ENCODE peak calls at places on chromosomes 11 and 22, in four cellular contexts. One of them, this sample, is unnamed.

GRCh38 chr11:35943761-35944502 is at the start of gene LDLRAD3:
- DNase-seq in lung: peak
- DNase-seq in lower leg skin: peak
- DNase-seq in BJ: no peak
- DNase-seq in this sample: peak

GRCh38 chr11:10606536-10607208 is 38.2 kb upstream of the LYVE1 start:
- DNase-seq in lung: peak
- DNase-seq in lower leg skin: no peak
- DNase-seq in BJ: no peak
- DNase-seq in this sample: peak

GRCh38 chr22:40345801-40346177 is 511 bp upstream of the ADSL start:
- DNase-seq in lung: peak
- DNase-seq in lower leg skin: no peak
- DNase-seq in BJ: no peak
- DNase-seq in this sample: no peak

GRCh38 chr22:31956360-31956759 is 12.0 kb downstream of the YWHAH start:
- DNase-seq in lung: no peak
- DNase-seq in lower leg skin: no peak
- DNase-seq in BJ: no peak
- DNase-seq in this sample: no peak

GRCh38 chr11:57777969-57778317 is 16.3 kb downstream of the CTNND1 start:
- DNase-seq in lung: no peak
- DNase-seq in lower leg skin: no peak
- DNase-seq in BJ: no peak
- DNase-seq in this sample: no peak

GRCh38 chr11:60792521-60792920 is 7.4 kb downstream of the MS4A10 start:
- DNase-seq in lung: no peak
- DNase-seq in lower leg skin: no peak
- DNase-seq in BJ: no peak
- DNase-seq in this sample: no peak

GRCh38 chr11:3037041-3037944 is 19.9 kb downstream of the CARS1 start:
- DNase-seq in lung: peak
- DNase-seq in lower leg skin: peak
- DNase-seq in BJ: no peak
- DNase-seq in this sample: no peak

GRCh38 chr11:820655-821512 is 2.2 kb downstream of the PNPLA2 start:
- DNase-seq in lung: peak
- DNase-seq in lower leg skin: peak
- DNase-seq in BJ: no peak
- DNase-seq in this sample: no peak

DNA sequence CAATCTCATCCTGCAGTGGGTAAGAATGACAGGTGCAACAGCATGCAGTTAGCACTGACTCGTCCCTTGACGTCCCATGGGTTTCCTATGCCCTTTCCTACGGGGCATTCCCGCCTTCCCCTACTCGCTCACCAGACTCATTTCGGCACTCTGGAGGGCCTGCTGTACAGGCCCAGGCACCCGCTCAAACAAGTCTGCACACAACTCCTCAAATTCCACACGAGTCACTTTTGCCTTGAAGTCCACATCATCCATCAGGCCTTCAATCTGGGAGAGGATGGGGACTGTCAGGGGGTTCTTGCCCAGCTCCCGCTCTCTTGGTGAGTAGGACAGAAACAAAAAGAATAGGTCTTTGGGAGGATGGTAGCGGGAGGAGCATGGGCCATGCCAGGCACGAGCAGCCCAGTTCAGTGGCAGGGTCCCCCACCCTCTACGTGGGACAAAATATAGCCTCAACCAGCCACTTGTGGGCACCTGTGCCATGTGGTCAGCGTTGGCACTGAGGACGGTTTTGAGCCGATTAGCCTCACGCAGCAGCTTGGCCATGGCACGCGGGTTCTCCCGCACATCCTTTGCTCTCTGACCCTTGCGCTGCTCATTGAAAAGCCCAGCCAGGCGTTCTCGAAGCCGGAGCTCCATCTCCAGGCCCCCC is 4.7 kb downstream of the HYOU1 start:
- DNase-seq in lung: no peak
- DNase-seq in lower leg skin: no peak
- DNase-seq in BJ: no peak
- DNase-seq in this sample: no peak
- H3K4me3 ChIP-seq in lung: no peak
- H3K4me3 ChIP-seq in lower leg skin: no peak
- H3K4me3 ChIP-seq in BJ: no peak
- H3K4me3 ChIP-seq in this sample: no peak

DNA sequence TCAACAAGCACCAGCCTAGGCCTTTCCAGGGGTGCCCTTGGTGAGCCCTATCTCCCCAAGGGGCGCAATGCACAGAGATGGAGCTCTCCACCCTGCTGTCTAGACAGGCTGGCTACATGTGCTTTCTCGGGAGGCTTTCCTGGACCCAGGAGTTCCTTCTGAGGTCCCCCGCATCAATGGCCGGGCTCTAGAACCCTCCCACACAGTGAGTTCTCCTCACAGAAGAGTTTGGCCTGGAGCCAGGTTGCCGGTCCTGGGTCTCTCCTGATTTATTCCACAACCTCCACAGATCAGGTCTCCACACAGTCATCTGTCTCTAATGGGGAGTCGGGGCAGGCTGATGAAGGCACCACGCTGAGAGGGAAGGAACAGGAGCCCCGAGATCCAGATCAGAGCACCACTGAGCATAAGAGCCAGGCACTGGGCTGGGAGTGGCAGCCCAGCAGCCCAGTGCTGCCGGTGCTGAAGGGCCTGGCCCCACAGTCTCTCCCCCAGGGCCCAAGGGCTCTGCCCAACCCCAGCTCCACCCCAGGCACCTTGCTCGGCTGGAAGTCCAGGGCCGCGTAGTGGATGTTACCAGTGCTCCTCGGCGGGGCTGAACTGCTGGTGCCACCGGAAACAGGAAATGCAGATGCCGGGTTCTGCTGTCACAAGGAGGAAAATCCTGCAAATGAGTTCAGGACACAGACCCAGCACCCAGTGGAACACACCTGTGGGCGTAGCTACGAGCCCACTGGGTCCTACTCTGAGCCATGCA is 44.7 kb downstream of the GAB4 start:
- DNase-seq in lung: peak
- DNase-seq in lower leg skin: peak
- DNase-seq in BJ: no peak
- DNase-seq in this sample: no peak
- H3K4me3 ChIP-seq in lung: no peak
- H3K4me3 ChIP-seq in lower leg skin: no peak
- H3K4me3 ChIP-seq in BJ: no peak
- H3K4me3 ChIP-seq in this sample: no peak

GRCh38 chr11:16920559-16920958 is 93.7 kb downstream of the PLEKHA7 start:
- DNase-seq in lung: no peak
- DNase-seq in lower leg skin: no peak
- DNase-seq in BJ: no peak
- DNase-seq in this sample: no peak
- H3K4me3 ChIP-seq in lung: no peak
- H3K4me3 ChIP-seq in lower leg skin: no peak
- H3K4me3 ChIP-seq in BJ: no peak
- H3K4me3 ChIP-seq in this sample: no peak

GRCh38 chr22:42326301-42326700 is 55.8 kb upstream of the TCF20 start:
- DNase-seq in lung: no peak
- DNase-seq in lower leg skin: no peak
- DNase-seq in BJ: no peak
- DNase-seq in this sample: no peak

GRCh38 chr22:42324566-42324965 is 54.1 kb upstream of the TCF20 start:
- DNase-seq in lung: no peak
- DNase-seq in lower leg skin: no peak
- DNase-seq in BJ: no peak
- DNase-seq in this sample: no peak

GRCh38 chr22:42323971-42324370 is 53.5 kb upstream of the TCF20 start:
- DNase-seq in lung: no peak
- DNase-seq in lower leg skin: no peak
- DNase-seq in BJ: no peak
- DNase-seq in this sample: no peak

GRCh38 chr22:42326786-42327185 is 56.3 kb upstream of the TCF20 start:
- DNase-seq in lung: no peak
- DNase-seq in lower leg skin: no peak
- DNase-seq in BJ: no peak
- DNase-seq in this sample: no peak

GRCh38 chr22:42324991-42325710 is 54.7 kb upstream of the TCF20 start:
- DNase-seq in lung: no peak
- DNase-seq in lower leg skin: no peak
- DNase-seq in BJ: no peak
- DNase-seq in this sample: no peak
- H3K4me3 ChIP-seq in lung: no peak
- H3K4me3 ChIP-seq in lower leg skin: no peak
- H3K4me3 ChIP-seq in BJ: no peak
- H3K4me3 ChIP-seq in this sample: no peak

GRCh38 chr11:65917434-65918210 is 1.2 kb downstream of the C11orf68 start:
- DNase-seq in lung: no peak
- DNase-seq in lower leg skin: no peak
- DNase-seq in BJ: no peak
- DNase-seq in this sample: no peak

GRCh38 chr11:65917077-65917433 is 1.8 kb downstream of the C11orf68 start:
- DNase-seq in lung: no peak
- DNase-seq in lower leg skin: no peak
- DNase-seq in BJ: no peak
- DNase-seq in this sample: no peak

GRCh38 chr11:65915821-65916251 is 3.0 kb downstream of the C11orf68 start:
- DNase-seq in lung: peak
- DNase-seq in lower leg skin: peak
- DNase-seq in BJ: peak
- DNase-seq in this sample: peak

GRCh38 chr11:65916391-65916790 is 2.5 kb downstream of the C11orf68 start:
- DNase-seq in lung: no peak
- DNase-seq in lower leg skin: no peak
- DNase-seq in BJ: no peak
- DNase-seq in this sample: no peak

GRCh38 chr11:65915101-65915820 is 3.6 kb downstream of the C11orf68 start:
- DNase-seq in lung: no peak
- DNase-seq in lower leg skin: no peak
- DNase-seq in BJ: no peak
- DNase-seq in this sample: no peak
- H3K4me3 ChIP-seq in lung: no peak
- H3K4me3 ChIP-seq in lower leg skin: no peak
- H3K4me3 ChIP-seq in BJ: no peak
- H3K4me3 ChIP-seq in this sample: peak

GRCh38 chr11:64268687-64269379 is 15.6 kb downstream of the BAD start:
- DNase-seq in lung: no peak
- DNase-seq in lower leg skin: peak
- DNase-seq in BJ: no peak
- DNase-seq in this sample: no peak

GRCh38 chr11:64269380-64270234 is 14.9 kb downstream of the BAD start:
- DNase-seq in lung: peak
- DNase-seq in lower leg skin: peak
- DNase-seq in BJ: peak
- DNase-seq in this sample: peak

GRCh38 chr11:64266339-64266738 is 15.0 kb downstream of the PLCB3 start:
- DNase-seq in lung: no peak
- DNase-seq in lower leg skin: no peak
- DNase-seq in BJ: no peak
- DNase-seq in this sample: no peak

GRCh38 chr11:64267207-64267945 is 16.0 kb downstream of the PLCB3 start:
- DNase-seq in lung: no peak
- DNase-seq in lower leg skin: no peak
- DNase-seq in BJ: no peak
- DNase-seq in this sample: no peak

DNA sequence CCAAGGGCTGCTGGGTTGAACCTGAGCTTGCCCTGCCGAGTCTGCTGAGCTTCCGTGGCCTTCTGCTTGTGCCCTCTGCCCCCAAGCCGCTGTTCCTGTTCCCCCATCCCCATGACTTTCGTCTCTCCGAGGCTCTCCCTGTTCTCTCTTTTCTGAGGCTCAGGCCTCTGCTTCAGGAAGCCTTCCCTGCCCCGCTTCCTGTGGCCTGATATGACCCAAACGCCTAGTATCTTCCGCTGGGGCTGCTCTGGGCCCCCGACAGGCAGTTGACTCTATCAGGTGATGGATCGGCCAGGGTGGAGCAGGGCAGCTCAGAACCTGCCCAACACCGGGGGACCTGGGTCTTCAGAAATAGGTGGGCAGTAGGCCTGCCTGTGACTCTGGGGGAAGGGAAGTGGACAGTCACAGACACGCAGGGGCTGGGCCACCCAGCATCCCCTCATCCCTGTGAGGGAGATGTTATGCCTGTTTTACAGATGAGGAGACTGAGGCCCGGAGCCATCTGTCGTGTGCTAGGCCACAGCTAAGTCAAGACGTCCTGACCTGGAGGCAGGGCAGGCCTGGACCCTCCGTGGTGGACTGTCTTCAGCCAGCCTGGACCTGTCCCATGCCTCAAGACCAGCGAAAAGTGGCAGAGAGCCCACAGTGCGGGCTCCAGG is 16.3 kb downstream of the BAD start:
- DNase-seq in lung: no peak
- DNase-seq in lower leg skin: no peak
- DNase-seq in BJ: no peak
- DNase-seq in this sample: no peak
- H3K4me3 ChIP-seq in lung: no peak
- H3K4me3 ChIP-seq in lower leg skin: no peak
- H3K4me3 ChIP-seq in BJ: peak
- H3K4me3 ChIP-seq in this sample: peak

This sample was measured in vagina.